ENCODE peak calls at places on chromosome 9, in nine cellular contexts. E is NCI-H1417, K is breast epithelium, P is NCI-H226, V is DMS153, U is GM04504, Y is spleen, D is gastrocnemius medialis, L is NCI-H1105 treated with DMSO at 0.1 percent for 48 hours. X is an unnamed sample.

GRCh38 chr9:92749934-92750315 is 14.7 kb downstream of the BICD2 start:
- DNase-seq in D (no peak), U (no peak), Y (no peak), V (no peak), L (peak; percentile 76), E (no peak), P (no peak), K (no peak), X (no peak)

GRCh38 chr9:92332577-92333287 is 7.0 kb downstream of the CENPP start:
- DNase-seq in V (no peak), E (no peak), K (no peak), D (no peak), P (no peak), U (no peak), L (no peak), Y (no peak), X (no peak)

GRCh38 chr9:135087899-135088347 is 455 bp downstream of the OLFM1 start:
- DNase-seq in Y (no peak), D (no peak), U (no peak), L (no peak), E (no peak), V (no peak), P (no peak), K (no peak), X (no peak)

GRCh38 chr9:135075234-135076142 is 12.0 kb upstream of the OLFM1 start:
- DNase-seq in P (peak; percentile 51), E (peak; percentile 6), D (no peak), K (peak; percentile 54), Y (peak; percentile 86), U (no peak), L (peak; percentile 70), V (peak; percentile 29), X (no peak)

GRCh38 chr9:123165813-123166212 is 102.6 kb downstream of the STRBP start:
- DNase-seq in D (no peak), E (no peak), V (no peak), K (no peak), U (no peak), L (no peak), Y (no peak), P (no peak), X (no peak)

GRCh38 chr9:130453487-130453886 is 8.7 kb downstream of the ASS1 start:
- DNase-seq in U (no peak), E (no peak), K (no peak), L (peak; percentile 89), V (peak; percentile 66), P (peak; percentile 71), D (no peak), Y (no peak), X (no peak)

GRCh38 chr9:96015876-96016686 is 140.6 kb downstream of the ERCC6L2 start:
- DNase-seq in U (no peak), E (no peak), K (no peak), L (no peak), P (no peak), V (no peak), D (no peak), Y (no peak), X (no peak)

GRCh38 chr9:123763910-123764588 is 165.9 kb downstream of the DENND1A start:
- DNase-seq in K (no peak), U (peak; percentile 56), V (no peak), D (no peak), P (peak; percentile 63), E (no peak), L (no peak), Y (no peak), X (no peak)

GRCh38 chr9:81380960-81381359 is 308.4 kb downstream of the TLE1 start:
- DNase-seq in D (no peak), Y (no peak), E (no peak), V (no peak), P (peak; percentile 95), U (no peak), K (no peak), L (no peak), X (no peak)

GRCh38 chr9:5509573-5509972 is 758 bp upstream of the PDCD1LG2 start:
- DNase-seq in E (no peak), Y (no peak), D (no peak), L (no peak), V (no peak), P (peak; percentile 97), K (no peak), U (peak; percentile 71), X (no peak)

GRCh38 chr9:137989156-137989555 is 111.6 kb downstream of the CACNA1B start:
- DNase-seq in K (no peak), E (no peak), V (no peak), U (no peak), Y (no peak), D (no peak), P (no peak), L (no peak), X (no peak)

GRCh38 chr9:137777761-137778160 is 99.8 kb upstream of the CACNA1B start:
- DNase-seq in U (no peak), D (no peak), K (no peak), L (no peak), E (no peak), P (no peak), Y (no peak), V (no peak), X (no peak)

GRCh38 chr9:93825348-93826115 is 129.6 kb downstream of the BARX1 start:
- DNase-seq in U (no peak), E (no peak), P (no peak), Y (peak; percentile 42), V (no peak), D (no peak), L (no peak), K (no peak), X (no peak)

GRCh38 chr9:71909887-71910601 is 949 bp downstream of the ABHD17B start:
- DNase-seq in E (peak; percentile 46), D (peak; percentile 47), Y (no peak), V (peak; percentile 11), P (peak; percentile 1), K (peak; percentile 60), U (no peak), L (peak; percentile 56), X (peak; percentile 1)

X was measured in stimulated activated naive B cell treated with anti-CD40 and anti-IgM and Interleukin-4, amounts not matched to agents 10 μg/mL and 1 μg/mL and 100 μg/mL, for 72 hours.